ENCODE peak calls at places on chromosomes 11 and 22, in seven cellular contexts. C is CD4-positive, alpha-beta memory T cell; Z is amniotic stem cell; V is hypothalamus; O is fibroblast of mammary gland; N is NCI-H774; B is tibial nerve. I is an unnamed sample.

GRCh38 chr22:19709063-19709769 is 5.1 kb upstream of the SEPTIN5 start:
- DNase-seq in B (no peak), O (peak; percentile 37), Z (no peak), V (no peak), N (no peak), C (no peak), I (no peak)

GRCh38 chr11:126892781-126893180 is 107.8 kb downstream of the KIRREL3 start:
- DNase-seq in C (no peak), B (no peak), Z (no peak), O (no peak), V (no peak), N (no peak), I (no peak)

GRCh38 chr11:3642071-3642951 is 519 bp upstream of the ART5 start:
- DNase-seq in V (no peak), C (peak; percentile 70), N (peak; percentile 55), Z (peak; percentile 32), B (peak; percentile 53), O (peak; percentile 60), I (peak; percentile 67)

GRCh38 chr11:70112017-70112434 is 33.9 kb downstream of the ANO1 start:
- DNase-seq in V (no peak), C (no peak), B (no peak), O (no peak), Z (no peak), N (no peak), I (no peak)

GRCh38 chr11:115226556-115226955 is 277.7 kb downstream of the CADM1 start:
- DNase-seq in V (no peak), C (no peak), Z (no peak), B (no peak), O (no peak), N (no peak), I (peak; percentile 65)

GRCh38 chr11:68550485-68550817 is 89.9 kb downstream of the PPP6R3 start:
- DNase-seq in N (no peak), Z (no peak), O (peak; percentile 29), B (no peak), C (no peak), V (no peak), I (no peak)

GRCh38 chr22:30223303-30223702 is 23.3 kb downstream of the LIF start:
- DNase-seq in C (no peak), O (no peak), V (no peak), B (no peak), Z (no peak), N (no peak), I (no peak)

GRCh38 chr22:29706991-29707390 is 12.8 kb upstream of the CABP7 start:
- DNase-seq in C (no peak), V (no peak), N (peak; percentile 81), Z (no peak), B (no peak), O (no peak), I (no peak)

GRCh38 chr11:33658195-33658900 is 42.3 kb downstream of the C11orf91 start:
- DNase-seq in C (no peak), N (no peak), Z (no peak), V (no peak), O (no peak), B (no peak), I (no peak)

GRCh38 chr11:72641900-72642814 is 32.1 kb downstream of the PDE2A start:
- DNase-seq in Z (no peak), N (peak; percentile 6), V (peak; percentile 39), C (peak; percentile 12), B (no peak), O (no peak), I (peak; percentile 57)

GRCh38 chr11:59187587-59187986 is 15.7 kb downstream of the DTX4 start:
- DNase-seq in C (no peak), O (peak; percentile 18), V (no peak), B (no peak), N (no peak), Z (no peak), I (no peak)

GRCh38 chr11:133004369-133004768 is 527.9 kb downstream of the OPCML start:
- DNase-seq in V (no peak), C (no peak), B (no peak), Z (no peak), N (no peak), O (no peak), I (no peak)

GRCh38 chr11:103800406-103801114 is 235.9 kb upstream of the DDI1 start:
- DNase-seq in O (no peak), B (no peak), C (no peak), V (no peak), N (no peak), Z (no peak), I (no peak)

GRCh38 chr11:96146765-96147164 is 196.2 kb downstream of the MAML2 start:
- DNase-seq in N (no peak), B (no peak), C (no peak), V (no peak), O (no peak), Z (no peak), I (no peak)

I was measured in ELR.